ENCODE peak calls at places on chromosomes 3 and 15, in nine cellular contexts. One of them, this sample, is unnamed.

GRCh38 chr15:91965501-91966180 is 112.1 kb downstream of the SLCO3A1 start:
- DNase-seq in left ventricle myocardium inferior: no peak
- DNase-seq in C1 segment of cervical spinal cord: peak
- DNase-seq in NCI-H226: peak
- DNase-seq in activated CD4-positive, alpha-beta T cell treated with anti-CD3 and anti-CD28 coated beads for 24 hours: no peak
- DNase-seq in NCI-H1436 treated with DMSO at 0.1 percent for 48 hours: no peak
- DNase-seq in amniotic stem cell: peak
- DNase-seq in HTR-8/SVneo: peak
- DNase-seq in GDM1: no peak
- DNase-seq in this sample: peak

GRCh38 chr3:39433642-39434041 is 27.1 kb downstream of the RPSA start:
- DNase-seq in C1 segment of cervical spinal cord: no peak
- DNase-seq in amniotic stem cell: peak
- DNase-seq in activated CD4-positive, alpha-beta T cell treated with anti-CD3 and anti-CD28 coated beads for 24 hours: no peak
- DNase-seq in NCI-H226: peak
- DNase-seq in NCI-H1436 treated with DMSO at 0.1 percent for 48 hours: no peak
- DNase-seq in left ventricle myocardium inferior: no peak
- DNase-seq in HTR-8/SVneo: no peak
- DNase-seq in GDM1: no peak
- DNase-seq in this sample: peak

GRCh38 chr3:158166223-158166622 is 56.3 kb downstream of the RSRC1 start:
- DNase-seq in HTR-8/SVneo: no peak
- DNase-seq in GDM1: no peak
- DNase-seq in NCI-H226: no peak
- DNase-seq in C1 segment of cervical spinal cord: no peak
- DNase-seq in activated CD4-positive, alpha-beta T cell treated with anti-CD3 and anti-CD28 coated beads for 24 hours: no peak
- DNase-seq in NCI-H1436 treated with DMSO at 0.1 percent for 48 hours: no peak
- DNase-seq in left ventricle myocardium inferior: no peak
- DNase-seq in amniotic stem cell: no peak
- DNase-seq in this sample: no peak

GRCh38 chr15:78149805-78150751 is 916 bp downstream of the IDH3A start:
- DNase-seq in GDM1: no peak
- DNase-seq in amniotic stem cell: no peak
- DNase-seq in NCI-H226: no peak
- DNase-seq in HTR-8/SVneo: no peak
- DNase-seq in NCI-H1436 treated with DMSO at 0.1 percent for 48 hours: no peak
- DNase-seq in C1 segment of cervical spinal cord: no peak
- DNase-seq in activated CD4-positive, alpha-beta T cell treated with anti-CD3 and anti-CD28 coated beads for 24 hours: no peak
- DNase-seq in left ventricle myocardium inferior: no peak
- DNase-seq in this sample: peak

GRCh38 chr3:52146189-52146588 is 8.0 kb downstream of the POC1A start:
- DNase-seq in activated CD4-positive, alpha-beta T cell treated with anti-CD3 and anti-CD28 coated beads for 24 hours: no peak
- DNase-seq in NCI-H226: no peak
- DNase-seq in HTR-8/SVneo: no peak
- DNase-seq in GDM1: no peak
- DNase-seq in NCI-H1436 treated with DMSO at 0.1 percent for 48 hours: no peak
- DNase-seq in left ventricle myocardium inferior: no peak
- DNase-seq in C1 segment of cervical spinal cord: no peak
- DNase-seq in amniotic stem cell: no peak
- DNase-seq in this sample: no peak

GRCh38 chr15:48641416-48641815 is 4.1 kb downstream of the FBN1 start:
- DNase-seq in GDM1: no peak
- DNase-seq in NCI-H226: peak
- DNase-seq in amniotic stem cell: no peak
- DNase-seq in left ventricle myocardium inferior: no peak
- DNase-seq in HTR-8/SVneo: no peak
- DNase-seq in activated CD4-positive, alpha-beta T cell treated with anti-CD3 and anti-CD28 coated beads for 24 hours: no peak
- DNase-seq in NCI-H1436 treated with DMSO at 0.1 percent for 48 hours: no peak
- DNase-seq in C1 segment of cervical spinal cord: no peak
- DNase-seq in this sample: peak

GRCh38 chr3:31462050-31462569 is 70.6 kb upstream of the STT3B start:
- DNase-seq in NCI-H226: no peak
- DNase-seq in HTR-8/SVneo: no peak
- DNase-seq in amniotic stem cell: no peak
- DNase-seq in GDM1: peak
- DNase-seq in NCI-H1436 treated with DMSO at 0.1 percent for 48 hours: no peak
- DNase-seq in left ventricle myocardium inferior: no peak
- DNase-seq in activated CD4-positive, alpha-beta T cell treated with anti-CD3 and anti-CD28 coated beads for 24 hours: no peak
- DNase-seq in C1 segment of cervical spinal cord: no peak
- DNase-seq in this sample: peak

GRCh38 chr3:58557496-58557895 is 19.7 kb downstream of the FAM107A start:
- DNase-seq in NCI-H1436 treated with DMSO at 0.1 percent for 48 hours: no peak
- DNase-seq in HTR-8/SVneo: no peak
- DNase-seq in GDM1: no peak
- DNase-seq in NCI-H226: no peak
- DNase-seq in activated CD4-positive, alpha-beta T cell treated with anti-CD3 and anti-CD28 coated beads for 24 hours: no peak
- DNase-seq in amniotic stem cell: no peak
- DNase-seq in C1 segment of cervical spinal cord: no peak
- DNase-seq in left ventricle myocardium inferior: no peak
- DNase-seq in this sample: no peak

GRCh38 chr15:69484837-69485236 is 32.2 kb downstream of the RPLP1 start:
- DNase-seq in GDM1: no peak
- DNase-seq in NCI-H226: peak
- DNase-seq in amniotic stem cell: no peak
- DNase-seq in NCI-H1436 treated with DMSO at 0.1 percent for 48 hours: no peak
- DNase-seq in HTR-8/SVneo: no peak
- DNase-seq in C1 segment of cervical spinal cord: no peak
- DNase-seq in left ventricle myocardium inferior: no peak
- DNase-seq in activated CD4-positive, alpha-beta T cell treated with anti-CD3 and anti-CD28 coated beads for 24 hours: no peak
- DNase-seq in this sample: no peak

GRCh38 chr3:68751883-68752282 is 180.5 kb downstream of the TAFA4 start:
- DNase-seq in amniotic stem cell: no peak
- DNase-seq in left ventricle myocardium inferior: no peak
- DNase-seq in C1 segment of cervical spinal cord: no peak
- DNase-seq in GDM1: no peak
- DNase-seq in NCI-H1436 treated with DMSO at 0.1 percent for 48 hours: no peak
- DNase-seq in NCI-H226: no peak
- DNase-seq in activated CD4-positive, alpha-beta T cell treated with anti-CD3 and anti-CD28 coated beads for 24 hours: no peak
- DNase-seq in HTR-8/SVneo: no peak
- DNase-seq in this sample: no peak

This sample was measured in kidney tubule cell.